ENCODE peak calls at places on chromosomes 6 and 20, in four cellular contexts. B, J, C and S are unnamed samples. For H3K4me1, the result is how much of the 10 kb centered on the place peaks cover.

GRCh38 chr6:161561938-161562337 is 288.1 kb upstream of the AGPAT4 start:
- DNase-seq in B (no peak), J (no peak), C (no peak), S (no peak)

GRCh38 chr20:56515657-56516381 is 8.7 kb upstream of the FAM209A start:
- DNase-seq in B (peak), J (peak), C (peak), S (no peak)

GRCh38 chr20:57762531-57763234 is 52.9 kb upstream of the PMEPA1 start:
- DNase-seq in B (no peak), J (no peak), C (no peak), S (no peak)

GRCh38 chr6:133985970-133986369 is 32.9 kb downstream of the TBPL1 start:
- DNase-seq in B (no peak), J (no peak), C (no peak), S (no peak)

GRCh38 chr6:119426619-119427018 is 77.1 kb upstream of the MAN1A1 start:
- DNase-seq in B (no peak), J (no peak), C (peak), S (no peak)

GRCh38 chr6:11920566-11920965 is 91.5 kb upstream of the HIVEP1 start:
- DNase-seq in B (no peak), J (no peak), C (no peak), S (no peak)

GRCh38 chr20:63183422-63184146 is 32.3 kb downstream of the YTHDF1 start:
- DNase-seq in B (no peak), J (peak), C (peak), S (peak)

GRCh38 chr6:131807644-131808459 is at the start of gene ENPP1:
- DNase-seq in B (peak), J (peak), C (peak), S (peak)

GRCh38 chr6:17836298-17836697 is 129.6 kb upstream of the NUP153 start:
- DNase-seq in B (no peak), J (no peak), C (no peak), S (no peak)

GRCh38 chr20:25058797-25059486 is 1.0 kb upstream of the ACSS1 start:
- DNase-seq in B (peak), J (no peak), C (peak), S (peak)

GRCh38 chr6:130760006-130760405 is 67.2 kb upstream of the SMLR1 start:
- DNase-seq in B (peak), J (peak), C (peak), S (no peak)

GRCh38 chr6:133170602-133171001 is 70.6 kb upstream of the EYA4 start:
- DNase-seq in B (peak), J (no peak), C (peak), S (no peak)

GRCh38 chr6:107304421-107305025 is 154.8 kb downstream of the PDSS2 start:
- DNase-seq in B (peak), J (no peak), C (peak), S (no peak)

GRCh38 chr6:115495184-115495583 is 565.5 kb downstream of the FRK start:
- DNase-seq in B (no peak), J (no peak), C (no peak), S (no peak)

GRCh38 chr6:32432050-32432450 is 7.6 kb upstream of the HLA-DRA start:
- DNase-seq in B (peak), J (peak), C (peak), S (peak)

GRCh38 chr6:37871616-37872384 is 52.3 kb downstream of the ZFAND3 start:
- DNase-seq in B (no peak), J (no peak), C (no peak), S (no peak)

GRCh38 chr6:31355540-31355988 is 1.4 kb downstream of the HLA-B start:
- DNase-seq in B (no peak), J (no peak), C (no peak), S (no peak)

GRCh38 chr20:53789913-53790675 is 196.5 kb upstream of the ZNF217 start:
- DNase-seq in B (no peak), J (no peak), C (no peak), S (no peak)
- H3K4me1 ChIP-seq in B (under half), J (under half), C (half or more), S (under half)

DNA sequence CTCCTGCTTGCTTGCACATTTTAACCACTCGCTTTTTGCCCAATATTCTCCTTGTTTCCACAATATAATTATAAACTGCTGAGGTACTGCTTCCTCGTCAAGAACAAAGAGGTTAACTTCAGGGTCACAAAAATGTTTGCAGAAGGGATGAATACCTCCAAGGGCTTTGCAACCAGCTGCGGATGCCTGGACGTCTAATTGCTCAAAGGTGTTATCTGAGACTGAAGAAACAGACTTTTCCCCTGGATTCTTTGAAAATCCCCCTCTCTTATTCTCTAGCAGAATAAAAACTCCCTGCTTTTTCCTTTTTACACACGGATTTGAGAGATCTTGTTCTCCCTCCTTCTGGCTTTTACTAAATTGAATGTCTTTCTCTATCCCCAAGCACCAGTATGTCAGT is 395 bp upstream of the SMPDL3A start:
- DNase-seq in B (no peak), J (no peak), C (peak), S (no peak)
- H2AFZ ChIP-seq in B (peak), J (peak), C (peak), S (peak)

DNA sequence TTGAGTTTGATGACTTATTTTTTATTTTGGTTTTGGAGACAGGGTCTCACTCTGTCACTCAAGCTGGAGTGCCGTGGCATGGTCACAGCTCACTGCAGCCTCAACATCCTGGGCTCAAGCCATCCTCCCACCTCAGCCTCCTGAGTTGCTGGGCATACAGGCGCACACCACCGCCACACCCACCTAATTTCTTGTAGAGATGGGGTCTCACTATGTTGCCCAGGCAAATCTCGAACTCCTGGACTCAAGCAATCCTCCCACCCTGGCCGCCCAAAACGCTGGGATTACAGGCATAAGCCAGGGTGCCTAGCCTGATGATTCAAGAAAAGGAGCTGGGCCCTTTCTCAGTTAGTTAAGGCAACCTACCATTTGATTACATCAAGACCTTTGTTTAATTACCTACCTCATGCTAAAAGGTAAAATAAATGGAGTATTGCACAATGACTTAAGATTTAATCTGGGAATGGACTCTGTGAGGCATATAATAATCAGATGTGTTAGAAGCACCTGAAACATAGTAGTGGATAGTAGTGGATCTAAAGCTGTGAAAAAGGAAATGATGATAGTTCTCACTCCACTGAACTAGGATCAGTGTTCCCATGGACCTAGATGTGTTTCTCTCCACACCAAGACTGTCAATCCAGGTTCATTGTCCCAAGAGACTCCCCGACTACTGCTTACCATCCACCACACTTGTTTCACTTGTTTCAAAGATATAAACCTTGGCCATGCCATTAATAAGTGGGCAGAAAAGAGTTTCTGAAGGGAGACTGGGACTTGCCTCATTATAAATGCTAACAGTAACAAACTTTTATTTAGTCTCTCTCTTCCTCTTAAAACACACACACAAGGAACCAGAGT is 2.1 kb downstream of the TNFRSF21 start:
- DNase-seq in B (no peak), J (no peak), C (no peak), S (no peak)
- H3K4me3 ChIP-seq in B (peak), J (no peak), C (peak), S (no peak)

GRCh38 chr6:155186052-155186658 is 77.7 kb upstream of the CLDN20 start:
- DNase-seq in B (peak), J (no peak), C (peak), S (no peak)

GRCh38 chr6:155187994-155188706 is 75.7 kb upstream of the CLDN20 start:
- DNase-seq in B (peak), J (peak), C (peak), S (peak)

GRCh38 chr6:155190667-155191066 is 73.1 kb upstream of the CLDN20 start:
- DNase-seq in B (no peak), J (no peak), C (no peak), S (no peak)

GRCh38 chr6:155187096-155187495 is 76.7 kb upstream of the CLDN20 start:
- DNase-seq in B (no peak), J (no peak), C (no peak), S (peak)

DNA sequence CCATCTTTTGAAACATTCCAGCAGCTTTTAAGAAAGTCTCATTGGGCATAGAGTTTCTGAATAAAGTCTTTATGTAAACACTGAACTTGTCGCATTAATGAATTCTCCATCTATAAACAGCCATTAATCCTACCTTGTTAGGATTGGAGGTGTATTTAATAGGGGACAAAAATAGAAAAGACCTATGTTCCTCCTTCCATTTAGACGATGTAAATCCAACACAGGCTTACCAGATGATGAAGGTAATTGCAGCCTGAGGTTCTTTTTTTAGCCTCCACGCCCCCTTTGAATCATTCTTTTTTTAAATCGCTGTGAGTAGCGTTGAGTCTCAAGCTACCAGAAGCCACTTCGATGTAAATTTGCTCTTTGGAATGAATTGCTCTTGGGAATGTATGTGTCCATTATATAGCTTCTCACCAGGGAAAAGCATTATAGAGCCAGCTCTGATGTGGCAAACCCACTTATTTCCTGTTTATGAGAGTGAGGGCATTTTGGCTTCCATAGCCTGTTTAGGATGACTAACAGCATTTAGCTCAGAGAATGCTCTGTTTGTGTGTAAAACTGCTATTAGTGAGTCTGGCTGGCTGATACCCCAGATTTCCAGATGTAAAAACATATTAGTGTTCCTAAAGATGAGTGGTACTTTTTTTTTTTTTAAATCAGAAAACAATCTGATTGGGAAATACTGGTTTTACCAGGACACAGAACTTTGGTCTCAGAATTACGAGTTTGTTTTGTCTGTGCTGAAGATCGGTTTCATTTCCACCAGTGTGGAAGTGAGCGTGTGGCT is 74.9 kb upstream of the CLDN20 start:
- DNase-seq in B (peak), J (peak), C (peak), S (peak)
- H3K4me1 ChIP-seq in B (under half), J (under half), C (under half), S (under half)

DNA sequence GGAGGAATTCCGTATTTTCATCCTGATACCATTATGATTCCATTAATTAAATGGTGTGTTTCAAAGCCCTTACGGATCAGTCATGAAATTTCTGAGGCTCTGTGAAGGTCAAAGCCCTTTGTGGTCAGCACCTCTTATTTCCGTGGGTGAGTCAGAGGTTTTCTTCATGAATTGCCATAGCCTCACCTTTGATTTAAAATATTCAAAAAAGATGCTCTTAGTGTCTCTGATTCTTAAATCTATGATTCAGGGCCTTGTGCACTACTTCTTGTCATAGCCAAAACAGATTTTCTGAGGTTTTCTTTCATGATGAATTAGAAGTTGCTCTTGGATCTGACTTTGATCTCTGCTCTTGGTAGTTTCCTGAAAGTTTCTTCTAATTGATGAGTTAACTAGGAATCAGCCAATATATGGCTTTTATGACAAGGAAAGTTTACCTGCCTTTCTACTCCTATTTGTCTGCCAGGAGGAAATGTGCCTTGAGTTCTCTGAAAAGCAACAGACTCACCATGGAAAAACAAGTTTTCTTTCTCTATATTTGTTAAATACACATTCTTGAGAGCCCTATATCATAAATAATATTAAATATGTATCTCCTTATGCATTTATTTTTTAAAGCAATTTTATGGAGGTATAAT is 613.0 kb downstream of the UTRN start:
- DNase-seq in B (peak), J (peak), C (peak), S (no peak)
- H2AFZ ChIP-seq in B (no peak), J (no peak), C (no peak), S (no peak)

GRCh38 chr6:114471450-114471849 is 128.6 kb upstream of the HS3ST5 start:
- DNase-seq in B (no peak), J (no peak), C (peak), S (no peak)
- H3K4me3 ChIP-seq in B (no peak), J (no peak), C (no peak), S (no peak)

DNA sequence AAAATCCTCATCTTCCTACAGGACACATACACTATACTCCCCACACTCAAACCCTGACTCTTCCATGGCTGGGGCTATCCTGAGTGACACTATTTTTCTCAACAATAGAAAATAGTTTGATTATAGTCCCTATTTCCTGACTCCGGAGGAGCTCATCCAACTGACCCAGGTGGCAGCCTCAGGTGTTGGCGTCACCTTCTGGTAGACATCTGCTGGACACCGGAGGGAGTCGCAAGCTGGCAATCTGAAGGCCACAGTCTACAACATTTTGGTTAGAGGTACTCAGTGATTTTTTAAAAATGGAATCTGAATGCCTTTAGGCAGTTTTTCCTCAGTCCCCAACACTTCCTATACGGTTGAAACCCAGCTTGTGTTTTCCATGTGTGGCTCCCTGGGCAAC is 32.2 kb upstream of the OCSTAMP start:
- DNase-seq in B (no peak), J (no peak), C (no peak), S (no peak)
- H3K4me1 ChIP-seq in B (under half), J (under half), C (under half), S (under half)

GRCh38 chr6:166398348-166398747 is 15.6 kb upstream of the MPC1 start:
- DNase-seq in B (no peak), J (no peak), C (no peak), S (no peak)
- H2AFZ ChIP-seq in B (no peak), J (no peak), C (no peak), S (no peak)

GRCh38 chr6:23228439-23229024 is 659.2 kb downstream of the HDGFL1 start:
- DNase-seq in B (peak), J (no peak), C (peak), S (no peak)
- H3K4me3 ChIP-seq in B (no peak), J (no peak), C (peak), S (no peak)

GRCh38 chr6:42028234-42029061 is 21.9 kb upstream of the TAF8 start:
- DNase-seq in B (peak), J (peak), C (no peak), S (peak)

GRCh38 chr6:42032366-42032765 is 18.0 kb upstream of the TAF8 start:
- DNase-seq in B (no peak), J (no peak), C (no peak), S (no peak)

GRCh38 chr6:42030585-42031506 is 19.5 kb upstream of the TAF8 start:
- DNase-seq in B (no peak), J (peak), C (no peak), S (no peak)

GRCh38 chr6:42029062-42029685 is 21.1 kb upstream of the TAF8 start:
- DNase-seq in B (no peak), J (no peak), C (no peak), S (no peak)

DNA sequence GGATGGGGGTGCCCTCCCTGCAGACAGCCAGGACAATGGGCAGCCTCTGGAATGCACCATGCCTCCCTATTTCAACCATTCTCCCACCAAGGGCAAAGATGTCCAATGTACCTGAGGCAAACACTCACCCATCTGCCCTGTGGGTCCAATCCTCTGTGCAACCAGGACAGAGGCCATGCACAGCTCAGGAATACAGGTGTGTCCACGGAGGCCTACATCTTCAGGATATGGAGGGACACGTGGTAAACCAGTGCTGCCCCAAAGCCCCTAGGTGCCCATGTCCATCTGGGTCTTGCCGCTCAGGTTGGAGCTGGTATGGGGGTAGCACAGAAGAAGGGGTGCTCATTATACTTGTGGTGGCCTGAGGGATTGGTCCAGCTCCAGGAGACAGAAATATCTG is 20.4 kb upstream of the TAF8 start:
- DNase-seq in B (no peak), J (no peak), C (no peak), S (no peak)
- H3K4me1 ChIP-seq in B (under half), J (under half), C (under half), S (under half)